ENCODE peak calls at places on chromosomes 2 and 18, in seven cellular contexts. U, S, V, O, R, M and I are unnamed samples.

GRCh38 chr18:36449451-36449850 is 151.9 kb downstream of the FHOD3 start:
- DNase-seq in U (no peak), S (no peak), V (no peak), O (no peak), R (no peak), M (no peak), I (no peak)

GRCh38 chr2:138455691-138456090 is 45.9 kb upstream of the SPOPL start:
- DNase-seq in U (no peak), S (no peak), V (no peak), O (no peak), R (no peak), M (no peak), I (no peak)

GRCh38 chr2:174593574-174594203 is 3.9 kb downstream of the WIPF1 start:
- DNase-seq in U (peak; percentile 45), S (no peak), V (peak; percentile 81), O (peak; percentile 100), R (peak; percentile 71), M (peak; percentile 23), I (peak; percentile 46)

GRCh38 chr2:56583796-56584313 is 400.1 kb downstream of the CCDC85A start:
- DNase-seq in U (no peak), S (no peak), V (no peak), O (no peak), R (no peak), M (no peak), I (no peak)

GRCh38 chr2:49619804-49620203 is 465.5 kb upstream of the FSHR start:
- DNase-seq in U (no peak), S (peak; percentile 17), V (no peak), O (peak; percentile 41), R (no peak), M (no peak), I (no peak)

GRCh38 chr2:153823880-153824279 is 47.8 kb upstream of the GALNT13 start:
- DNase-seq in U (no peak), S (no peak), V (peak; percentile 2), O (no peak), R (no peak), M (no peak), I (peak; percentile 68)

GRCh38 chr2:24400207-24400907 is 40.0 kb upstream of the ITSN2 start:
- DNase-seq in U (no peak), S (no peak), V (no peak), O (no peak), R (no peak), M (no peak), I (no peak)

GRCh38 chr2:9095690-9096089 is 92.2 kb upstream of the MBOAT2 start:
- DNase-seq in U (no peak), S (no peak), V (peak; percentile 48), O (peak; percentile 45), R (no peak), M (no peak), I (no peak)